ENCODE peak calls at places on chromosomes 16 and 17, in eight cellular contexts. O is upper lobe of right lung, Z is endodermal cell, G is cardiac muscle cell, U is colonic mucosa, Q is thoracic aorta, A is WERI-Rb-1, L is spleen. D is an unnamed sample. For H3K36me3, the result is how much of the 10 kb centered on the place peaks cover.

GRCh38 chr16:12311309-12311708 is 334.8 kb downstream of the SNX29 start:
- DNase-seq in A (peak), Q (no peak), O (no peak), L (no peak), G (peak), Z (peak), U (no peak), D (no peak)

GRCh38 chr17:50187403-50187735 is 14.1 kb downstream of the COL1A1 start:
- DNase-seq in U (no peak), Z (no peak), O (no peak), G (peak), L (no peak), Q (no peak), A (no peak), D (no peak)

GRCh38 chr17:11598274-11599221 is at the start of gene DNAH9:
- DNase-seq in L (peak), Q (peak), A (peak), Z (peak), G (peak), O (peak), U (peak), D (peak)

GRCh38 chr17:27560668-27561067 is 70.3 kb upstream of the LGALS9 start:
- DNase-seq in A (no peak), Z (no peak), G (peak), U (peak), O (no peak), L (peak), Q (no peak), D (peak)

GRCh38 chr16:46730801-46731690 is 17.1 kb downstream of the MYLK3 start:
- DNase-seq in G (no peak), O (no peak), Q (no peak), L (peak), U (no peak), Z (no peak), A (no peak), D (no peak)

GRCh38 chr17:47620503-47621245 is 29.0 kb upstream of the KPNB1 start:
- DNase-seq in O (no peak), U (no peak), Z (peak), G (no peak), Q (no peak), A (no peak), L (no peak), D (no peak)

GRCh38 chr17:36837616-36838272 is 99.5 kb upstream of the LHX1 start:
- DNase-seq in Q (no peak), L (no peak), O (no peak), Z (peak), A (no peak), U (no peak), G (no peak), D (no peak)

GRCh38 chr17:21304091-21304490 is 19.6 kb downstream of the MAP2K3 start:
- DNase-seq in A (no peak), O (no peak), Z (no peak), G (no peak), L (peak), U (no peak), Q (no peak), D (no peak)

GRCh38 chr16:88118376-88118775 is 167.1 kb downstream of the BANP start:
- DNase-seq in U (no peak), G (peak), Z (no peak), L (no peak), Q (no peak), O (no peak), A (no peak), D (no peak)

GRCh38 chr17:62792122-62792800 is 15.9 kb downstream of the MARCHF10 start:
- DNase-seq in O (no peak), L (no peak), U (no peak), G (peak), Z (peak), A (peak), Q (no peak), D (no peak)

GRCh38 chr16:2147981-2148671 is at the start of gene RAB26:
- DNase-seq in Q (no peak), A (peak), G (peak), Z (peak), O (peak), L (peak), U (peak), D (peak)

GRCh38 chr16:84270531-84270930 is 24.1 kb upstream of the WFDC1 start:
- DNase-seq in U (no peak), G (no peak), A (no peak), L (no peak), Z (no peak), O (no peak), Q (no peak), D (no peak)

GRCh38 chr16:73086108-73086507 is 38.2 kb upstream of the ZFHX3 start:
- DNase-seq in L (no peak), Z (no peak), O (no peak), U (no peak), A (no peak), Q (no peak), G (no peak), D (no peak)

GRCh38 chr17:5785867-5786509 is 201.7 kb upstream of the NLRP1 start:
- DNase-seq in L (no peak), U (no peak), Q (no peak), G (no peak), Z (no peak), O (no peak), A (peak), D (no peak)

GRCh38 chr17:79127534-79128135 is 53.0 kb downstream of the ENGASE start:
- DNase-seq in A (no peak), L (no peak), G (no peak), O (no peak), Q (no peak), U (no peak), Z (no peak), D (no peak)

GRCh38 chr17:2343421-2343820 is 6.1 kb downstream of the SGSM2 start:
- DNase-seq in O (no peak), U (peak), Q (no peak), L (no peak), Z (no peak), A (no peak), G (no peak), D (no peak)

GRCh38 chr16:70253291-70254094 is 1.8 kb upstream of the EXOSC6 start:
- DNase-seq in A (peak), U (peak), G (peak), Q (no peak), L (no peak), Z (peak), O (no peak), D (peak)

GRCh38 chr17:13561606-13562270 is 40.0 kb downstream of the HS3ST3A1 start:
- DNase-seq in U (peak), Q (no peak), O (no peak), Z (no peak), L (no peak), G (peak), A (no peak), D (no peak)

GRCh38 chr17:75814900-75815373 is 29.3 kb downstream of the UNC13D start:
- DNase-seq in L (no peak), G (peak), O (no peak), Q (no peak), A (no peak), U (no peak), Z (no peak), D (no peak)

GRCh38 chr16:2121853-2122252 is 13.8 kb downstream of the PKD1 start:
- DNase-seq in Z (no peak), U (no peak), L (no peak), O (no peak), G (no peak), Q (no peak), A (no peak), D (no peak)

GRCh38 chr16:4957420-4957719 is 760 bp upstream of the SEC14L5 start:
- DNase-seq in L (no peak), G (no peak), O (no peak), Q (no peak), U (no peak), Z (peak), A (no peak), D (no peak)
- H3K27ac ChIP-seq in L (peak), G (no peak), O (peak), Q (peak), U (peak), Z (no peak), A (no peak), D (peak)

GRCh38 chr16:14307059-14307531 is 236.0 kb downstream of the MRTFB start:
- DNase-seq in Q (no peak), O (no peak), G (no peak), L (peak), A (no peak), U (no peak), Z (peak), D (no peak)

GRCh38 chr16:14307623-14308356 is 236.7 kb downstream of the MRTFB start:
- DNase-seq in G (no peak), Z (peak), A (no peak), U (no peak), O (no peak), Q (no peak), L (peak), D (no peak)

GRCh38 chr16:14309001-14309886 is 238.1 kb downstream of the MRTFB start:
- DNase-seq in Q (no peak), U (no peak), L (peak), O (no peak), A (no peak), G (no peak), Z (peak), D (no peak)

GRCh38 chr16:14309906-14310305 is 238.8 kb downstream of the MRTFB start:
- DNase-seq in L (peak), U (no peak), G (no peak), A (no peak), Z (peak), O (no peak), Q (no peak), D (no peak)

GRCh38 chr16:14308357-14308723 is 237.2 kb downstream of the MRTFB start:
- DNase-seq in G (no peak), Q (no peak), O (no peak), L (peak), Z (no peak), A (no peak), U (no peak), D (no peak)
- H3K4me3 ChIP-seq in G (no peak), Q (peak), O (no peak), L (no peak), Z (no peak), A (no peak), U (no peak), D (no peak)

GRCh38 chr17:17795296-17795695 is 41.5 kb downstream of the SREBF1 start:
- DNase-seq in U (no peak), Z (no peak), G (no peak), O (no peak), Q (no peak), L (no peak), A (no peak), D (no peak)
- H3K36me3 ChIP-seq in U (under half), Z (under half), G (under half), O (half or more), Q (under half), L (half or more), A (half or more), D (under half)

GRCh38 chr16:81657731-81658130 is 121.4 kb upstream of the PLCG2 start:
- DNase-seq in G (no peak), Z (no peak), Q (no peak), O (no peak), U (no peak), A (no peak), L (no peak), D (no peak)
- H3K27ac ChIP-seq in G (peak), Z (no peak), Q (no peak), O (no peak), U (peak), A (no peak), L (no peak), D (no peak)

GRCh38 chr17:848402-848801 is 66.2 kb downstream of the MRM3 start:
- DNase-seq in A (no peak), Q (no peak), L (no peak), O (no peak), G (no peak), U (no peak), Z (no peak), D (no peak)
- H3K4me3 ChIP-seq in A (peak), Q (no peak), L (no peak), O (peak), G (no peak), U (no peak), Z (no peak), D (peak)

GRCh38 chr16:82671743-82672142 is 45.0 kb downstream of the CDH13 start:
- DNase-seq in L (no peak), O (no peak), Z (no peak), U (no peak), Q (no peak), A (no peak), G (no peak), D (no peak)

GRCh38 chr16:82672676-82673075 is 45.9 kb downstream of the CDH13 start:
- DNase-seq in L (no peak), O (no peak), G (no peak), U (no peak), Q (no peak), Z (no peak), A (no peak), D (no peak)

GRCh38 chr16:82675300-82675699 is 48.5 kb downstream of the CDH13 start:
- DNase-seq in A (no peak), Q (no peak), L (no peak), U (no peak), Z (no peak), O (no peak), G (no peak), D (no peak)
- H3K36me3 ChIP-seq in A (under half), Q (under half), L (under half), U (under half), Z (under half), O (under half), G (under half), D (under half)

GRCh38 chr16:67872631-67873434 is at the start of gene EDC4:
- DNase-seq in Z (peak), L (peak), U (peak), A (peak), O (peak), G (peak), Q (peak), D (peak)

GRCh38 chr16:67872131-67872630 is 671 bp upstream of the EDC4 start:
- DNase-seq in L (no peak), O (no peak), Z (no peak), U (no peak), Q (no peak), G (no peak), A (no peak), D (no peak)

GRCh38 chr16:67871256-67871655 is 1.6 kb upstream of the EDC4 start:
- DNase-seq in O (no peak), U (no peak), Z (no peak), G (no peak), L (no peak), A (no peak), Q (no peak), D (no peak)

GRCh38 chr16:67874147-67874771 is 1.4 kb downstream of the EDC4 start:
- DNase-seq in G (no peak), U (no peak), L (no peak), A (no peak), Q (no peak), O (no peak), Z (no peak), D (no peak)

GRCh38 chr16:67873435-67874146 is 739 bp downstream of the EDC4 start:
- DNase-seq in A (no peak), U (peak), Z (no peak), L (no peak), G (no peak), O (no peak), Q (no peak), D (no peak)
- H3K27ac ChIP-seq in A (peak), U (peak), Z (no peak), L (peak), G (peak), O (peak), Q (peak), D (peak)

D was measured in heart right ventricle.